ENCODE peak calls at places on chromosomes 6 and 20, in five cellular contexts. One of them, this sample, is unnamed.

GRCh38 chr6:42010185-42010872 is 40.0 kb upstream of the TAF8 start:
- DNase-seq in right cardiac atrium: no peak
- DNase-seq in CD4-positive, alpha-beta memory T cell: no peak
- DNase-seq in AG04450: no peak
- DNase-seq in esophagus muscularis mucosa: no peak
- DNase-seq in this sample: no peak

GRCh38 chr6:114042267-114043075 is 71.5 kb upstream of the HDAC2 start:
- DNase-seq in right cardiac atrium: no peak
- DNase-seq in CD4-positive, alpha-beta memory T cell: no peak
- DNase-seq in AG04450: no peak
- DNase-seq in esophagus muscularis mucosa: no peak
- DNase-seq in this sample: no peak

GRCh38 chr6:79277109-79277508 is 42.6 kb upstream of the HMGN3 start:
- DNase-seq in right cardiac atrium: no peak
- DNase-seq in CD4-positive, alpha-beta memory T cell: no peak
- DNase-seq in AG04450: no peak
- DNase-seq in esophagus muscularis mucosa: no peak
- DNase-seq in this sample: no peak

GRCh38 chr6:73134588-73134987 is 90.7 kb downstream of the KHDC1L start:
- DNase-seq in right cardiac atrium: peak; percentile 40
- DNase-seq in CD4-positive, alpha-beta memory T cell: no peak
- DNase-seq in AG04450: no peak
- DNase-seq in esophagus muscularis mucosa: no peak
- DNase-seq in this sample: peak; percentile 26

GRCh38 chr6:73733791-73734190 is 37.8 kb downstream of the CD109 start:
- DNase-seq in right cardiac atrium: no peak
- DNase-seq in CD4-positive, alpha-beta memory T cell: no peak
- DNase-seq in AG04450: no peak
- DNase-seq in esophagus muscularis mucosa: no peak
- DNase-seq in this sample: no peak

GRCh38 chr6:38554700-38555413 is 84.9 kb downstream of the BTBD9 start:
- DNase-seq in right cardiac atrium: no peak
- DNase-seq in CD4-positive, alpha-beta memory T cell: no peak
- DNase-seq in AG04450: no peak
- DNase-seq in esophagus muscularis mucosa: no peak
- DNase-seq in this sample: no peak

GRCh38 chr6:29728173-29728879 is 5.1 kb downstream of the HLA-F start:
- DNase-seq in right cardiac atrium: no peak
- DNase-seq in CD4-positive, alpha-beta memory T cell: no peak
- DNase-seq in AG04450: no peak
- DNase-seq in esophagus muscularis mucosa: no peak
- DNase-seq in this sample: no peak

GRCh38 chr20:53736122-53736756 is 142.6 kb upstream of the ZNF217 start:
- DNase-seq in right cardiac atrium: no peak
- DNase-seq in CD4-positive, alpha-beta memory T cell: no peak
- DNase-seq in AG04450: no peak
- DNase-seq in esophagus muscularis mucosa: no peak
- DNase-seq in this sample: no peak

GRCh38 chr6:18053555-18054445 is 66.4 kb upstream of the KIF13A start:
- DNase-seq in right cardiac atrium: no peak
- DNase-seq in CD4-positive, alpha-beta memory T cell: no peak
- DNase-seq in AG04450: no peak
- DNase-seq in esophagus muscularis mucosa: no peak
- DNase-seq in this sample: no peak

GRCh38 chr6:70520575-70520974 is 46.2 kb upstream of the SDHAF4 start:
- DNase-seq in right cardiac atrium: no peak
- DNase-seq in CD4-positive, alpha-beta memory T cell: peak; percentile 12
- DNase-seq in AG04450: no peak
- DNase-seq in esophagus muscularis mucosa: no peak
- DNase-seq in this sample: no peak

GRCh38 chr20:58393299-58393698 is 4.3 kb downstream of the VAPB start:
- DNase-seq in right cardiac atrium: no peak
- DNase-seq in CD4-positive, alpha-beta memory T cell: no peak
- DNase-seq in AG04450: peak; percentile 26
- DNase-seq in esophagus muscularis mucosa: no peak
- DNase-seq in this sample: no peak

GRCh38 chr6:139080255-139080920 is 51.8 kb downstream of the ABRACL start:
- DNase-seq in right cardiac atrium: no peak
- DNase-seq in CD4-positive, alpha-beta memory T cell: no peak
- DNase-seq in AG04450: no peak
- DNase-seq in esophagus muscularis mucosa: no peak
- DNase-seq in this sample: no peak

GRCh38 chr20:46438156-46438750 is 31.8 kb upstream of the ELMO2 start:
- DNase-seq in right cardiac atrium: no peak
- DNase-seq in CD4-positive, alpha-beta memory T cell: peak; percentile 22
- DNase-seq in AG04450: no peak
- DNase-seq in esophagus muscularis mucosa: no peak
- DNase-seq in this sample: no peak

GRCh38 chr6:47519279-47519678 is 41.7 kb downstream of the CD2AP start:
- DNase-seq in right cardiac atrium: no peak
- DNase-seq in CD4-positive, alpha-beta memory T cell: no peak
- DNase-seq in AG04450: no peak
- DNase-seq in esophagus muscularis mucosa: no peak
- DNase-seq in this sample: no peak

GRCh38 chr6:38671885-38672467 is 31.0 kb downstream of the GLO1 start:
- DNase-seq in right cardiac atrium: no peak
- DNase-seq in CD4-positive, alpha-beta memory T cell: peak; percentile 33
- DNase-seq in AG04450: peak; percentile 32
- DNase-seq in esophagus muscularis mucosa: no peak
- DNase-seq in this sample: no peak

GRCh38 chr6:69019832-69020231 is 384.8 kb downstream of the ADGRB3 start:
- DNase-seq in right cardiac atrium: no peak
- DNase-seq in CD4-positive, alpha-beta memory T cell: no peak
- DNase-seq in AG04450: no peak
- DNase-seq in esophagus muscularis mucosa: no peak
- DNase-seq in this sample: no peak

GRCh38 chr6:110544472-110544871 is 68.1 kb upstream of the SLC22A16 start:
- DNase-seq in right cardiac atrium: peak; percentile 62
- DNase-seq in CD4-positive, alpha-beta memory T cell: no peak
- DNase-seq in AG04450: no peak
- DNase-seq in esophagus muscularis mucosa: no peak
- DNase-seq in this sample: no peak

GRCh38 chr20:25281541-25281991 is 33.7 kb downstream of the PYGB start:
- DNase-seq in right cardiac atrium: peak; percentile 20
- DNase-seq in CD4-positive, alpha-beta memory T cell: no peak
- DNase-seq in AG04450: no peak
- DNase-seq in esophagus muscularis mucosa: no peak
- DNase-seq in this sample: peak; percentile 18

GRCh38 chr20:36065427-36065998 is 89.0 kb upstream of the EPB41L1 start:
- DNase-seq in right cardiac atrium: no peak
- DNase-seq in CD4-positive, alpha-beta memory T cell: no peak
- DNase-seq in AG04450: no peak
- DNase-seq in esophagus muscularis mucosa: no peak
- DNase-seq in this sample: peak; percentile 55
- H3K4me3 ChIP-seq in right cardiac atrium: peak overlapping the region; percentile 48
- H3K4me3 ChIP-seq in CD4-positive, alpha-beta memory T cell: peak overlapping the region; percentile 75
- H3K4me3 ChIP-seq in AG04450: no peak overlapping the region
- H3K4me3 ChIP-seq in esophagus muscularis mucosa: peak overlapping the region; percentile 83
- H3K4me3 ChIP-seq in this sample: peak overlapping the region; percentile 50

GRCh38 chr6:158640519-158640918 is 4.0 kb downstream of the DYNLT1 start:
- DNase-seq in right cardiac atrium: no peak
- DNase-seq in CD4-positive, alpha-beta memory T cell: no peak
- DNase-seq in AG04450: no peak
- DNase-seq in esophagus muscularis mucosa: no peak
- DNase-seq in this sample: no peak
- H3K4me3 ChIP-seq in right cardiac atrium: no peak overlapping the region
- H3K4me3 ChIP-seq in CD4-positive, alpha-beta memory T cell: peak overlapping the region; percentile 2
- H3K4me3 ChIP-seq in AG04450: no peak overlapping the region
- H3K4me3 ChIP-seq in esophagus muscularis mucosa: no peak overlapping the region
- H3K4me3 ChIP-seq in this sample: no peak overlapping the region

DNA sequence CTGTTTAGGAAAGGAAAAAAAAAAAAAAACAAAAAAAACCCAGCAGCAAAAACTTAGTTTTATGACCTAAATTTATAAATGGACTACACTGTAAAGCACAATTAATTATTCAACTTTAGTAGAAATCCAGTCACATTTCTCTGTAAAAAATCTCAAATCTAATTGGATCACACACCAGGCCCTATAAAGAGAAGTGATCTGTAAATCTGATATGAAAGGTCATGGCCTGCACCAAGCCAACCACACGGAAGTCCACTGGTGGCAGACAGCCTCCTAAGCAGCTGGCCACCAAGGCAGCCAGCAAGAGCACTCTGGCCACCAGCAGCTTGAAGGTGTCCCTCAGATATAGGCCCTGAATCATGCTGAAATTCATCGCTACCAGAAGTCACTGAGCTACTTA is 131.6 kb downstream of the HFE start:
- DNase-seq in right cardiac atrium: no peak
- DNase-seq in CD4-positive, alpha-beta memory T cell: no peak
- DNase-seq in AG04450: no peak
- DNase-seq in esophagus muscularis mucosa: no peak
- DNase-seq in this sample: no peak
- H3K4me3 ChIP-seq in right cardiac atrium: no peak overlapping the region
- H3K4me3 ChIP-seq in CD4-positive, alpha-beta memory T cell: no peak overlapping the region
- H3K4me3 ChIP-seq in AG04450: no peak overlapping the region
- H3K4me3 ChIP-seq in esophagus muscularis mucosa: no peak overlapping the region
- H3K4me3 ChIP-seq in this sample: no peak overlapping the region

DNA sequence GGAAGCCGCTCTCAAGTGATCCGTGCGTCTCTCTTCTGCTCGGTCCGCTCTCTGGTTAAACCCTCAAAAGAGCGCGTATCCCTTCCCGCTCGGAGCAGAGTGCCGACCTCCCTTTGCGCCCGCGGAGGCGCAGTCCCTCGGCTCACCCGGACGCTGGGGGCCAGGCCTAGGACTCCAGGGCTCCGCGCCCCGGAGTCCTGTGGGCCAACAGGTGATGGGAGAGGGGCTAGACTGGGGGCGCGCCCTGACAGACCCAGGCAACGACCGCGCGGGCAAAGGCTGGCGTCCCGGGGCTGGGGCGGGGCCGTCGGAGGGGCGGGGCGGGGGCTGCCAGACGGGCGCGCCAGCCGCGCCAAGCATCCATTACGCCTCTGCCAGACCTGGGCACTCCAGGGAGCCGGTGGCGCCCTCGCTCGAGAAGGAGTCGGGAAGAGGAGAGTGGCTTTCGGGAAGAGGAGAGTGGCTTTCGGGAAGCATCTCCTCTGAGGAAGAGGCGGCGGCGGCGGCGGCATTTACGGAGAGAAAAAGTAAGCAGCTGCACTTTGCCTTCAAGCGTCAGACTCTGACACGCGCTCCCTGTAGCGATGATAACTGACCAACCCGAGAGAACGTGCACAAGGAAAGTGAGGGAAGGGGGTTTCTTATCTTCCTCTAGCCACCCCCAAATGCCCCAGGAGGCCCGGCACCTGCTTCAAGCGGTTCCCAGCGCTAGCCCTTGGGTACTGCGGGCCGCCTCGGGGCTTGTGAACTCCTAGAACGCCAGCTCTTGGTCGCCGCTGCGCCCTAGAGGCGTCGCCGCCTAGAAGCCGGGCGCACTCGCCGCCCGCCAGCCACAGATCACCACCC is 2.6 kb downstream of the EPHA7 start:
- DNase-seq in right cardiac atrium: peak; percentile 76
- DNase-seq in CD4-positive, alpha-beta memory T cell: no peak
- DNase-seq in AG04450: no peak
- DNase-seq in esophagus muscularis mucosa: no peak
- DNase-seq in this sample: peak; percentile 43
- H3K4me3 ChIP-seq in right cardiac atrium: peak overlapping the region; percentile 88
- H3K4me3 ChIP-seq in CD4-positive, alpha-beta memory T cell: no peak overlapping the region
- H3K4me3 ChIP-seq in AG04450: no peak overlapping the region
- H3K4me3 ChIP-seq in esophagus muscularis mucosa: peak overlapping the region; percentile 77
- H3K4me3 ChIP-seq in this sample: no peak overlapping the region

DNA sequence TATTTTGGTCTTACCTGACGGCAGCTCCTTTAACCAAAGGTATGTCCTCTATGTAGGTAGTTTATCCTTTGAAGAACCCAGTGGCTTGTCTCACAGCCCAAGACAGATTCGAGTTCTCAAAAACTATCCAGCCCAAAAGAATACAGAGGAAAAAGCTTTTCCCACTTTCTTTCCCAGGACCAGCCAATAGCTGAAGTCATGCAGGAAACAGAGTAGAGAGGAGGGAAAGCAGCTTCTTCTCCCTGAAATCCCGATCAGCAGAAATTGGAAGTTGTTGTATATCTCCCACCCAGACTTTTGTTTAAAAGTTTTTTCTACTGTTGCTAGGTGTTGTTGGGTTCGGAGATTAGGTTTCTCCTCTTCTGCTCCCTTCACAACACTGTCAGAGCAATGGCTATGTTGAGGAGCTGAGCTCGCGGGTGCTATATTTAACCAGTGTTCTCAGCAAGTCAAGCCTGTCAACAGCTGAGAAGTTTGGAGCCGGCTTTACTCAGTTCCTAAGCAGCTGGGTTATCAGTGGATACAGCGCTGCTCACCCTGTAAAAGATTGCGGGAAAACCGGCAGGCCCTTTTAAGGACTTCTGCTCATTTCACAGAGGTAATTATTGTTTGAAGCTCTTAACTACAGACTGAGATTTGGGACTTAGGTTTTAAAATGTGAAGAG is at the start of gene FILIP1:
- DNase-seq in right cardiac atrium: peak; percentile 69
- DNase-seq in CD4-positive, alpha-beta memory T cell: no peak
- DNase-seq in AG04450: peak; percentile 10
- DNase-seq in esophagus muscularis mucosa: no peak
- DNase-seq in this sample: no peak
- H3K4me3 ChIP-seq in right cardiac atrium: peak within 1 kb of the TSS; percentile 96
- H3K4me3 ChIP-seq in CD4-positive, alpha-beta memory T cell: no peak within 1 kb of the TSS
- H3K4me3 ChIP-seq in AG04450: peak within 1 kb of the TSS; percentile 43
- H3K4me3 ChIP-seq in esophagus muscularis mucosa: peak within 1 kb of the TSS; percentile 62
- H3K4me3 ChIP-seq in this sample: peak within 1 kb of the TSS; percentile 10